ENCODE peak calls at places on chromosomes 1 and 21, in seven cellular contexts. V is GM12864, L is Caco-2, D is GM13977, R is ascending aorta, P is lung, O is endothelial cell. B is an unnamed sample.

GRCh38 chr1:41361495-41362356 is 492 bp downstream of the FOXO6 start:
- DNase-seq in D (peak; percentile 61), O (no peak), R (no peak), V (no peak), P (no peak), L (no peak), B (no peak)

GRCh38 chr1:30518186-30518585 is 205.2 kb downstream of the MATN1 start:
- DNase-seq in O (no peak), L (no peak), P (no peak), V (no peak), D (no peak), R (no peak), B (peak; percentile 3)

GRCh38 chr1:212606734-212607205 is 1.8 kb upstream of the ATF3 start:
- DNase-seq in O (peak; percentile 12), D (peak; percentile 45), R (no peak), P (peak; percentile 79), L (peak; percentile 66), V (no peak), B (peak; percentile 34)

GRCh38 chr1:210407207-210407886 is 78.6 kb downstream of the HHAT start:
- DNase-seq in R (no peak), D (peak; percentile 56), V (peak; percentile 3), L (peak; percentile 50), O (peak; percentile 83), P (peak; percentile 66), B (peak; percentile 65)

GRCh38 chr1:183242556-183242955 is 56.5 kb downstream of the LAMC2 start:
- DNase-seq in O (no peak), R (no peak), V (no peak), L (no peak), D (no peak), P (no peak), B (no peak)

GRCh38 chr1:241507189-241507820 is 12.2 kb downstream of the FH start:
- DNase-seq in O (no peak), R (no peak), L (no peak), P (no peak), D (no peak), V (no peak), B (no peak)

GRCh38 chr1:179091691-179092165 is 9.9 kb downstream of the TOR3A start:
- DNase-seq in P (peak; percentile 51), D (no peak), R (no peak), O (no peak), L (no peak), V (no peak), B (no peak)

GRCh38 chr1:97138515-97139032 is 417.0 kb downstream of the PTBP2 start:
- DNase-seq in L (no peak), O (no peak), V (no peak), R (no peak), P (no peak), D (no peak), B (no peak)

GRCh38 chr1:231814536-231814935 is 187.9 kb downstream of the DISC1 start:
- DNase-seq in D (no peak), V (no peak), O (no peak), R (no peak), P (no peak), L (no peak), B (no peak)

GRCh38 chr1:58815680-58816071 is 31.8 kb upstream of the JUN start:
- DNase-seq in O (peak; percentile 5), L (peak; percentile 59), R (no peak), D (peak; percentile 62), V (no peak), P (no peak), B (no peak)

GRCh38 chr1:44723064-44723463 is 7.9 kb downstream of the RNU5D-1 start:
- DNase-seq in R (no peak), V (no peak), P (no peak), D (no peak), L (no peak), O (no peak), B (no peak)

GRCh38 chr1:177137814-177138213 is 26.7 kb downstream of the ASTN1 start:
- DNase-seq in V (no peak), P (no peak), O (no peak), D (no peak), R (no peak), L (no peak), B (no peak)

GRCh38 chr1:18234790-18235242 is 127.2 kb downstream of the IGSF21 start:
- DNase-seq in P (no peak), O (peak; percentile 75), R (no peak), D (peak; percentile 61), L (peak; percentile 41), V (no peak), B (peak; percentile 45)

GRCh38 chr1:159088050-159088449 is 11.5 kb upstream of the AIM2 start:
- DNase-seq in D (no peak), R (no peak), O (no peak), P (no peak), V (no peak), L (no peak), B (no peak)

GRCh38 chr21:46285761-46286667 is at the start of gene YBEY:
- DNase-seq in D (peak; percentile 98), P (peak; percentile 87), V (peak; percentile 70), R (peak; percentile 38), O (peak; percentile 89), L (peak; percentile 93), B (peak; percentile 76)

GRCh38 chr1:14113841-14114567 is 414.0 kb downstream of the PRDM2 start:
- DNase-seq in V (no peak), D (peak; percentile 36), P (peak; percentile 53), R (no peak), O (peak; percentile 62), L (peak; percentile 30), B (peak; percentile 21)

GRCh38 chr1:110677526-110677925 is 2.8 kb upstream of the KCNA3 start:
- DNase-seq in R (no peak), O (no peak), P (no peak), L (no peak), D (no peak), V (no peak), B (no peak)

GRCh38 chr1:2973661-2974593 is 47.3 kb upstream of the ACTRT2 start:
- DNase-seq in L (no peak), V (no peak), R (no peak), O (no peak), D (no peak), P (no peak), B (no peak)

GRCh38 chr1:22388666-22389455 is 62.8 kb upstream of the ZBTB40 start:
- DNase-seq in V (no peak), P (no peak), D (no peak), R (no peak), O (no peak), L (peak; percentile 73), B (no peak)

GRCh38 chr1:46062651-46063319 is 69.6 kb downstream of the PIK3R3 start:
- DNase-seq in O (no peak), V (no peak), P (no peak), R (no peak), D (no peak), L (no peak), B (no peak)

GRCh38 chr1:111406325-111406768 is 21.2 kb downstream of the OVGP1 start:
- DNase-seq in R (no peak), L (no peak), P (peak; percentile 55), D (peak; percentile 60), V (peak; percentile 55), O (no peak), B (no peak)

DNA sequence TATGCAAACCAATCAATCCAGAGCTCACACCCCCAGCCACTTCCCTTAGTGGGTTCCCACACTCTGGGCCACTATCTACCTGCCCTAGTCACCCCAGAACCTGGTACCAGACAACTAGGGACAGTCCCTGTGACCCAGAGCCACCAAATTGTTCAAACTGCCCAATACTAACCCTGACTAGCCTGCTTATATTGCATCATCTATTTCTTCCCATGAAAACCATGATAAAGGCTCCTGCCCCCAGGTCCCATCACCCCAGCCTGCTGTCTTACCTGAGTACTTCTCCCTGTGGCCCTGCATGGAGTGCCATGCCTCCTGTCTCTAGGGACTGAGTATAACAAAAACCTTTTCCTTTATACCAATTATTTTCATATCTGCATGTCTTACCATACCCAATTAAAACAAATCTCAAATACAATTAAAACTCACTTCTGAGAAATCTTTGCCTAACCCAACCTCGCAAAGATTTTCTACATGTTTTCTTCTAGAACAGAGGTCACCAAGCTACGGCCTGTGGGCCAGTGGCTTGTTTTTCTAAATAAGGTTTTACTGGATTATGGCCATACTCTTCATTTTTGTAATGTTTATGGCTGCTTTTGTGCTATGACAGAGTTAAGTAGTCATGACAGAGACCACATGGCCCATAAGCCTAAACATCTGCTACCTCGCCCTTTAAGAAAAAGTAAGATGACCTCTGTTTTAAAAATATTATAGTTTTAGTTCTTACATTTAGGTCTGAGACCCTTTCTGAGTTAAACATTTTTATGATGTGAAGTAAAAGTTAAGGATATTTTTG is 31.0 kb upstream of the NID1 start:
- DNase-seq in P (no peak), L (no peak), D (no peak), V (no peak), R (no peak), O (no peak), B (no peak)
- TF ChIP-seq CTCF in P (no peak), L (no peak), D (no peak), V (no peak), R (no peak), O (no peak), B (no peak)

GRCh38 chr1:28365864-28366263 is 3.7 kb upstream of the PHACTR4 start:
- DNase-seq in V (no peak), O (no peak), R (no peak), D (no peak), P (no peak), L (no peak), B (no peak)
- TF ChIP-seq CTCF in V (no peak), O (no peak), R (no peak), D (no peak), P (no peak), L (no peak), B (no peak)

DNA sequence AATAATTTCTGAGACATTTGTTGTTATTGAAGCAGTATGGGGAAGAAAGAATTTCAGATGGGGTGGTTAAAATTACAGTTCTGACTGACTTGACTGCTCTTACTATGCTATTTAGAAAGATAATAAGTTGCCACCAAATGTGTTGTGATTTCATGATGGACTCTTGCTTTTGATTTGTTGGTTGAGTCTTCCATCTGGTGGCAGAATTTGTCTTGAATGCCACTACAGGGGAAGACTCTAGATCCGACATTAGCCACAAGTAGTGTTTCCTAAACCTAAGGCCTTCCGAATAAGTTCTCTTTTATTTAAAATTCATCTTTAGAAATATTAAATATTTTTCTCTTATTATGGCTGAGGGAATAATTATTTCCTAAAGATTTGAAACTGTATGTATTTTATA is 190.9 kb upstream of the ADGRL4 start:
- DNase-seq in V (no peak), O (peak; percentile 26), D (no peak), R (no peak), L (no peak), P (no peak), B (no peak)
- TF ChIP-seq CTCF in V (peak; percentile 26), O (peak; percentile 29), D (peak; percentile 38), R (no peak), L (no peak), P (peak; percentile 20), B (no peak)

DNA sequence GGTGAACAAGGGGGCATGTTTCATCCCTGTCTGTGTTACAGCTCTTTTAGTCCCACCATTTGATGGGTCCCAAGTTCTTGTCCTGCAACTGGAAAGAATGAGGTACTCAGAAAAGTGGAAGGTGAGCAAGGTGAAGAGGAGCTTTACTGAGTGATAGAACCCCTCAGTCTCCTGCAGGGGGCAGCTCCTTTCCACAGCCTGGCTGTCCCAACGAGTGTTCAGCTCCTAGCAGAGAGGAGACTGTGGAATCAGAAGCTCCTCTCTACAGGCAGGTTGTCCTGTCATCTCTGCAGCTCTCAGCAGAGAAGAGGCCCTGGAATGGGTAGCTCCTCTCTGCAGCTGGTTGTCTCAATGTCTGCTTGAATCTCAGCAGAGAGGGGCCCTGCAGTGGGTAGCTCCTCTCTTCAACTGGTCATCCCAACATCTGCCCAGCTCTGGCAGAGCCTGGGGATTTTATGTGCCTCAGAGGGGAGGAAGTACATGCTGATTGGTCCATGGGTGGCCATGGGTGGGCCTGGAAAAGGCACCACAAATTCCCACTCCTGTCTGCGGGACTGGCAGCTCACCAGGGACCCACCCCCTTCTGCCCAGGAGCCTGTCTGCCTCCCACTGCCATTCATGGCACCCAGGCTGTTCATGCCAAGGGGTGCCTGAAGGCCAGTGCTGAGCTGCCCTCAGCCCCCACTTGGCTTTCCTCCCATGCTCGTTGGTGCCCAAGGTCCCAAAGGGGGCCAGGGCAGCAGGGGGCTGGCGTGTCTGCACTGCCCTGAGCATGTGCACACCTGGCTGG is 25.7 kb downstream of the LDLRAD1 start:
- DNase-seq in L (no peak), V (no peak), P (no peak), D (no peak), O (no peak), R (no peak), B (no peak)
- TF ChIP-seq CTCF in L (no peak), V (peak; percentile 32), P (no peak), D (peak; percentile 35), O (no peak), R (no peak), B (peak; percentile 60)

B was measured in progenitor cell of endocrine pancreas.